ENCODE peak calls at places on chromosomes 13 and 19, in six cellular contexts. Z, K, V, O, F and P are unnamed samples.

GRCh38 chr19:16193466-16193865 is 4.2 kb upstream of the AP1M1 start:
- DNase-seq in O (no peak), Z (no peak), V (no peak), K (no peak), F (no peak), P (no peak)

GRCh38 chr19:56294557-56294956 is 20.1 kb downstream of the ZSCAN5A start:
- DNase-seq in Z (no peak), K (no peak), V (no peak), O (no peak), F (no peak), P (peak)

GRCh38 chr13:113834496-113835200 is 29.2 kb downstream of the GAS6 start:
- DNase-seq in K (peak), Z (no peak), V (no peak), O (no peak), F (no peak), P (no peak)

GRCh38 chr13:67438465-67438864 is 208.3 kb upstream of the PCDH9 start:
- DNase-seq in V (no peak), O (no peak), F (no peak), K (no peak), Z (no peak), P (no peak)

GRCh38 chr19:38917921-38918491 is 6.0 kb upstream of the CCER2 start:
- DNase-seq in V (no peak), Z (peak), K (no peak), O (peak), F (no peak), P (peak)

GRCh38 chr19:18041054-18041453 is 33.1 kb downstream of the ARRDC2 start:
- DNase-seq in Z (no peak), K (no peak), F (no peak), O (no peak), V (no peak), P (no peak)

GRCh38 chr13:104296301-104296700 is 1230.1 kb upstream of the SLC10A2 start:
- DNase-seq in V (no peak), Z (no peak), F (no peak), K (no peak), O (no peak), P (no peak)

GRCh38 chr13:51808811-51809210 is 4.8 kb upstream of the DHRS12 start:
- DNase-seq in V (no peak), F (no peak), Z (no peak), O (no peak), K (no peak), P (no peak)

GRCh38 chr19:29758863-29759262 is 43.8 kb upstream of the C19orf12 start:
- DNase-seq in O (no peak), F (no peak), Z (no peak), K (no peak), V (no peak), P (no peak)

GRCh38 chr19:19452241-19453128 is 47.0 kb downstream of the GATAD2A start:
- DNase-seq in Z (no peak), V (no peak), F (no peak), K (peak), O (no peak), P (no peak)

GRCh38 chr13:20902438-20903163 is at the start of gene XPO4:
- DNase-seq in K (peak), F (peak), Z (peak), V (peak), O (peak), P (peak)
- TF ChIP-seq POLR2A in K (no peak), F (no peak), Z (peak), V (peak), O (peak), P (peak)

DNA sequence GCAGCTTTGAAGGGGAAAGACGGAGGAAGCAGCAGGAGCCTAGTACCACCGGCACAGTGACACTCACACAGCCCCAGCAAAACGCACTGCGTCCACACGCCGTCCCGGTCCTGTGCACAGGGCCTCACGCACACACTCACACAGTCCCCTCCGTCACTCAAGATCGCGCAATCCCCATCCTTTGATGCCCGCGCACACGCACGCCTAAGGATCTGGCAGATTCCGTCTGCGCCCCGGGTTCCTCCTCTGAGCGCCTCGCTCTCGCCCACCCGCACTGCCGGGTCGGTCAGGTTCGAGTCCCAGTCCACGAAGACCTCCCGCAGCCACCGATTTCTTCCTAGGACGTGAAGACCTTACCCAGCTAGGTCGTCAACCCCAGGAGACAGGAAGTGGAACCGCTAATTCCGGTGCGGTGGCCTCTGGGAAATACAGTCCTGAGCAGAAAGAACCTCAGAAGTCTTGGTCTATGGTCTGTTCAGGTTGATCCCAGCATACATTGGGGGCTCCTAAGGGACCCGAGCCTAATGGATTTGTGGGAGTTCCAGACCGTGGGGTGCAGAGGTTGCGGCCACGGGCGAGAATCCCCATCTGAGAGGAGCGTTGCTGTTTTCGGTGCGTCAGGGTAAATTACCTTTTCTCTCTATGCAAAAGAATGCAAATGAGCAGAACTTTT is at the start of gene ZNF780B:
- DNase-seq in F (no peak), K (peak), Z (peak), O (peak), V (peak), P (peak)
- TF ChIP-seq POLR2A in F (no peak), K (no peak), Z (peak), O (no peak), V (no peak), P (peak)

GRCh38 chr13:46728777-46729176 is 68.2 kb downstream of the ESD start:
- DNase-seq in K (no peak), F (no peak), O (no peak), V (no peak), Z (peak), P (no peak)
- TF ChIP-seq POLR2A in K (no peak), F (no peak), O (no peak), V (no peak), Z (no peak), P (no peak)

GRCh38 chr19:53549354-53549753 is 11.4 kb downstream of the ZNF331 start:
- DNase-seq in F (no peak), O (no peak), Z (no peak), K (no peak), V (no peak), P (no peak)
- TF ChIP-seq POLR2A in F (no peak), O (no peak), Z (no peak), K (no peak), V (peak), P (no peak)

GRCh38 chr19:2791440-2791839 is 6.1 kb downstream of the THOP1 start:
- DNase-seq in O (no peak), Z (no peak), V (no peak), F (no peak), K (no peak), P (no peak)

GRCh38 chr19:2793577-2793976 is 8.3 kb downstream of the THOP1 start:
- DNase-seq in F (no peak), O (no peak), V (no peak), Z (no peak), K (no peak), P (no peak)

GRCh38 chr19:2791876-2792275 is 6.6 kb downstream of the THOP1 start:
- DNase-seq in F (no peak), O (no peak), V (no peak), K (no peak), Z (no peak), P (no peak)

GRCh38 chr19:2790557-2791271 is 5.4 kb downstream of the THOP1 start:
- DNase-seq in F (no peak), V (peak), Z (no peak), O (no peak), K (no peak), P (no peak)

GRCh38 chr19:2793126-2793525 is 7.8 kb downstream of the THOP1 start:
- DNase-seq in F (no peak), V (no peak), O (no peak), Z (no peak), K (no peak), P (no peak)
- TF ChIP-seq POLR2A in F (no peak), V (no peak), O (no peak), Z (no peak), K (no peak), P (no peak)

DNA sequence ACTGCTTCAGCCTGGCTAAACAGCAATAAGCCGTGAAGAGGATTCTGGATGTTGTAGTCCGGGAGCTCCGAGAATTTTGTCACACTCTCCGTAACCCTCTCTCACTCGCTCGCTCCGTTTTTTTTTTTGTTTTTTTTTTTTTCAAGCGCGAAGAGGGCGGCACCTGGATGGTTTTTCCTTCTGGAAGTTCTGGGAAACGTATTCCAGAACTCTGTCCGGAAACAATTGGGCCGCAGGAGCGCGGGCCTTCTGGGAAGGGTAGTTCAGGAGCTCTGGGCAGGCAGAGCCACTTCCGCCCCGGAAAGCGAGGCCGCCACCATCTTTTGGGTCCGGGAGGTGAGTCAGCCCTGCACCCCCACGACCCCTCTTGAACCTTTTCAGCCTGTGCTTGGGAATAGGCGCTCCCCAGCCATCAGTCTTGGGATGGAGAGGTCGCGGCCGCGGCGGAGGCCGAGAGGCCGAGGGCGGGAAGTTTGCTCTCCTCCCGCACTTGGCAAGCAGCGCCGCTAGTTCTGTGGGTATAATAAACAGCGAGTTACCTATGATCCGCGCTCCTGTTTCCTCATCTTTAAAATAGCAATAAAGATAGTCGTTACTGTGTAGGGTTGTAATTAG is at the start of gene ZNF227:
- DNase-seq in Z (peak), K (peak), F (peak), V (peak), O (peak), P (peak)
- TF ChIP-seq POLR2A in Z (peak), K (no peak), F (no peak), V (no peak), O (no peak), P (peak)

GRCh38 chr19:42386974-42387707 is 3.0 kb downstream of the CNFN start:
- DNase-seq in Z (peak), O (peak), V (no peak), F (peak), K (peak), P (peak)
- TF ChIP-seq POLR2A in Z (peak), O (no peak), V (no peak), F (no peak), K (no peak), P (peak)

GRCh38 chr19:13959962-13960862 is 7.9 kb downstream of the DCAF15 start:
- DNase-seq in V (no peak), Z (peak), F (no peak), O (no peak), K (no peak), P (no peak)
- TF ChIP-seq POLR2A in V (no peak), Z (no peak), F (no peak), O (no peak), K (no peak), P (no peak)